ENCODE peak calls at places on chromosome 13, in four cellular contexts. G is HCT116, I is breast epithelium, T is transverse colon. U is an unnamed sample.

GRCh38 chr13:113528101-113528797 is 37.7 kb upstream of the DCUN1D2 start:
- DNase-seq in I (peak; percentile 37), G (no peak), T (no peak), U (peak; percentile 23)

GRCh38 chr13:19150226-19150625 is 31.4 kb downstream of the TUBA3C start:
- DNase-seq in G (no peak), I (no peak), T (no peak), U (no peak)

GRCh38 chr13:112867301-112867711 is 101.7 kb upstream of the MCF2L start:
- DNase-seq in G (no peak), T (no peak), I (no peak), U (no peak)

GRCh38 chr13:36879218-36879938 is 40.7 kb downstream of the SMAD9 start:
- DNase-seq in G (no peak), T (no peak), I (no peak), U (no peak)

GRCh38 chr13:26707122-26708006 is 53.2 kb downstream of the GPR12 start:
- DNase-seq in T (no peak), G (peak; percentile 27), I (no peak), U (no peak)

GRCh38 chr13:98141938-98142426 is 912 bp upstream of the FARP1 start:
- DNase-seq in G (no peak), T (peak; percentile 38), I (no peak), U (peak; percentile 10)

GRCh38 chr13:46207828-46208227 is 3.9 kb upstream of the LRRC63 start:
- DNase-seq in I (no peak), G (no peak), T (no peak), U (no peak)

GRCh38 chr13:37715606-37716015 is 117.0 kb upstream of the POSTN start:
- DNase-seq in T (no peak), G (no peak), I (no peak), U (no peak)

GRCh38 chr13:113229791-113230190 is 20.4 kb downstream of the CUL4A start:
- DNase-seq in G (no peak), T (no peak), I (no peak), U (no peak)

GRCh38 chr13:102620512-102620911 is 23.7 kb downstream of the TPP2 start:
- DNase-seq in G (no peak), T (no peak), I (no peak), U (no peak)

GRCh38 chr13:113114511-113115362 is 7.9 kb upstream of the F10 start:
- DNase-seq in G (no peak), I (peak; percentile 36), T (peak; percentile 5), U (no peak)

GRCh38 chr13:50928609-50929274 is 19.2 kb downstream of the RNASEH2B start:
- DNase-seq in G (no peak), T (no peak), I (no peak), U (no peak)

GRCh38 chr13:95643471-95643813 is 1.1 kb downstream of the DZIP1 start:
- DNase-seq in G (no peak), I (no peak), T (no peak), U (no peak)

GRCh38 chr13:35266412-35266811 is 210.1 kb downstream of the MAB21L1 start:
- DNase-seq in G (no peak), T (no peak), I (no peak), U (no peak)

GRCh38 chr13:48160879-48161278 is 66.0 kb upstream of the MED4 start:
- DNase-seq in I (no peak), T (no peak), G (no peak), U (no peak)

GRCh38 chr13:98761126-98761978 is 8.9 kb upstream of the SLC15A1 start:
- DNase-seq in G (no peak), I (no peak), T (no peak), U (no peak)

GRCh38 chr13:50387124-50387581 is 371.9 kb downstream of the KCNRG start:
- DNase-seq in G (no peak), I (no peak), T (peak; percentile 50), U (peak; percentile 44)

GRCh38 chr13:29884671-29885424 is 34.4 kb upstream of the UBL3 start:
- DNase-seq in G (no peak), I (no peak), T (no peak), U (no peak)

GRCh38 chr13:74243637-74244526 is 109.7 kb upstream of the KLF12 start:
- DNase-seq in T (no peak), I (no peak), G (no peak), U (no peak)

GRCh38 chr13:36418022-36418805 is 14.1 kb upstream of the CCNA1 start:
- DNase-seq in G (no peak), T (no peak), I (no peak), U (no peak)

GRCh38 chr13:26551255-26551654 is 6.2 kb upstream of the WASF3 start:
- DNase-seq in T (no peak), G (no peak), I (no peak), U (no peak)

GRCh38 chr13:66805657-66806056 is 424.5 kb downstream of the PCDH9 start:
- DNase-seq in T (no peak), G (no peak), I (no peak), U (no peak)

GRCh38 chr13:88345171-88345847 is 674.1 kb downstream of the SLITRK5 start:
- DNase-seq in I (no peak), T (no peak), G (no peak), U (no peak)

GRCh38 chr13:104984296-104984818 is 1551.1 kb downstream of the EFNB2 start:
- DNase-seq in T (no peak), I (no peak), G (no peak), U (no peak)

GRCh38 chr13:89169951-89170350 is 1498.8 kb downstream of the SLITRK5 start:
- DNase-seq in G (no peak), I (no peak), T (no peak), U (no peak)

GRCh38 chr13:25977671-25978070 is 74.1 kb downstream of the SHISA2 start:
- DNase-seq in I (no peak), G (no peak), T (no peak), U (no peak)

GRCh38 chr13:49530452-49530851 is 34.7 kb downstream of the PHF11 start:
- DNase-seq in I (no peak), G (no peak), T (no peak), U (no peak)

GRCh38 chr13:78102121-78102677 is 183.6 kb upstream of the EDNRB start:
- DNase-seq in G (no peak), T (peak; percentile 9), I (no peak), U (no peak)

GRCh38 chr13:113936566-113936965 is 37.3 kb downstream of the C13orf46 start:
- DNase-seq in I (no peak), T (no peak), G (no peak), U (no peak)

GRCh38 chr13:105721056-105721455 is 814.4 kb downstream of the EFNB2 start:
- DNase-seq in G (no peak), T (no peak), I (no peak), U (peak; percentile 13)

GRCh38 chr13:37365496-37365895 is 233.1 kb downstream of the POSTN start:
- DNase-seq in I (no peak), T (no peak), G (no peak), U (no peak)

GRCh38 chr13:30846844-30847243 is 59.2 kb upstream of the MEDAG start:
- DNase-seq in T (no peak), I (no peak), G (no peak), U (no peak)

GRCh38 chr13:61138857-61139256 is 276.8 kb downstream of the PCDH20 start:
- DNase-seq in I (no peak), T (no peak), G (no peak), U (no peak)

GRCh38 chr13:61144301-61144700 is 271.3 kb downstream of the PCDH20 start:
- DNase-seq in I (no peak), T (no peak), G (no peak), U (no peak)

GRCh38 chr13:61146158-61146557 is 269.5 kb downstream of the PCDH20 start:
- DNase-seq in G (no peak), I (no peak), T (no peak), U (no peak)

GRCh38 chr13:61144834-61145593 is 270.6 kb downstream of the PCDH20 start:
- DNase-seq in G (no peak), I (no peak), T (no peak), U (no peak)

GRCh38 chr13:61142506-61142905 is 273.1 kb downstream of the PCDH20 start:
- DNase-seq in T (no peak), G (no peak), I (no peak), U (no peak)
- TF ChIP-seq POLR2AphosphoS5 in T (no peak), G (no peak), I (no peak), U (no peak)

DNA sequence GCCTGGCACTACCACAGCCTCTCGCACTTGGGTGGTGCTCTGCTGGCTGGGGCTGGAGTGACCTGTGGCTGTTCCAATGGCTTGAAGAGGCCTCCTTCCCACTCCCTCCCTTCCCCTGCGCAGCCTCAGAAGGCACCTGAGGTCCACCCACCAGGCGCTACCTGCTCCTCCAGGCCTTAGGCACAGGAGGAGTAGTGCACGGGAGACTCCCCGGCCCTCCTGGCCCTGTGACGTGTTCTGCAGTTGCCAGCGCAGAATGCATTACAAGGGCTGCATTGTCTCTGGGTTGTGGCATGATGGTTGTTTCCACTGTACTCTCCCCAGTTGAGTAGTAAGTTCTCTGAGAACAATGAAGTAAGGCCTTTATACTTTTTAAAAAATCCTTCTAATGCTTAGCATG is 128.6 kb downstream of the TEX29 start:
- DNase-seq in G (no peak), I (no peak), T (no peak), U (no peak)
- TF ChIP-seq POLR2A in G (no peak), I (no peak), T (no peak), U (no peak)

GRCh38 chr13:39776439-39776838 is 121.0 kb downstream of the COG6 start:
- DNase-seq in I (no peak), T (no peak), G (no peak), U (no peak)
- TF ChIP-seq POLR2AphosphoS5 in I (no peak), T (no peak), G (no peak), U (no peak)

GRCh38 chr13:75760182-75760981 is 124.3 kb downstream of the LMO7 start:
- DNase-seq in I (no peak), T (peak; percentile 79), G (peak; percentile 37), U (peak; percentile 65)
- TF ChIP-seq POLR2A in I (no peak), T (peak; percentile 79), G (no peak), U (peak; percentile 75)

GRCh38 chr13:110536006-110536693 is 25.4 kb downstream of the RAB20 start:
- DNase-seq in T (no peak), G (no peak), I (no peak), U (no peak)
- TF ChIP-seq POLR2AphosphoS5 in T (no peak), G (no peak), I (no peak), U (no peak)